ENCODE peak calls at places on chromosomes 3 and 15, in seven cellular contexts. S, Y, R, O, Z, N and F are unnamed samples.

GRCh38 chr3:189710620-189711388 is 79.6 kb downstream of the TP63 start:
- DNase-seq in S (no peak), Y (no peak), R (peak; percentile 99), O (peak; percentile 95), Z (peak; percentile 99), N (peak; percentile 54), F (no peak)

GRCh38 chr3:189308594-189308993 is 136.8 kb downstream of the TPRG1 start:
- DNase-seq in S (no peak), Y (no peak), R (no peak), O (no peak), Z (no peak), N (no peak), F (no peak)

GRCh38 chr3:78737988-78738387 is 1029.8 kb downstream of the ROBO1 start:
- DNase-seq in S (no peak), Y (no peak), R (no peak), O (peak; percentile 18), Z (peak; percentile 11), N (no peak), F (no peak)

GRCh38 chr3:71304684-71305083 is 278.8 kb downstream of the FOXP1 start:
- DNase-seq in S (peak; percentile 15), Y (no peak), R (peak; percentile 72), O (peak; percentile 52), Z (peak; percentile 31), N (no peak), F (peak; percentile 83)

GRCh38 chr3:48502728-48503168 is 1.2 kb downstream of the SHISA5 start:
- DNase-seq in S (no peak), Y (peak; percentile 82), R (no peak), O (no peak), Z (no peak), N (no peak), F (no peak)

GRCh38 chr3:172125963-172126403 is 86.6 kb downstream of the FNDC3B start:
- DNase-seq in S (no peak), Y (no peak), R (peak; percentile 79), O (peak; percentile 10), Z (peak; percentile 72), N (no peak), F (no peak)

GRCh38 chr15:34584321-34584668 is 844 bp upstream of the GOLGA8B start:
- DNase-seq in S (no peak), Y (no peak), R (no peak), O (no peak), Z (no peak), N (no peak), F (peak; percentile 52)

GRCh38 chr15:94670436-94671034 is 439.2 kb downstream of the MCTP2 start:
- DNase-seq in S (peak; percentile 39), Y (peak; percentile 57), R (peak; percentile 35), O (peak; percentile 60), Z (peak; percentile 13), N (no peak), F (peak; percentile 66)

GRCh38 chr3:98532709-98533571 is 1.2 kb downstream of the GPR15 start:
- DNase-seq in S (no peak), Y (no peak), R (no peak), O (no peak), Z (no peak), N (no peak), F (no peak)

GRCh38 chr15:56208641-56209155 is 35.0 kb downstream of the RFX7 start:
- DNase-seq in S (no peak), Y (no peak), R (peak; percentile 23), O (no peak), Z (peak; percentile 43), N (no peak), F (no peak)

GRCh38 chr15:95922431-95922830 is 408.1 kb upstream of the NR2F2 start:
- DNase-seq in S (peak; percentile 13), Y (no peak), R (no peak), O (peak; percentile 47), Z (no peak), N (no peak), F (no peak)

GRCh38 chr3:23913873-23914743 is 2.7 kb downstream of the NKIRAS1 start:
- DNase-seq in S (no peak), Y (no peak), R (no peak), O (no peak), Z (no peak), N (no peak), F (no peak)

GRCh38 chr15:63560741-63561448 is 36.3 kb upstream of the FBXL22 start:
- DNase-seq in S (no peak), Y (no peak), R (peak; percentile 27), O (no peak), Z (no peak), N (no peak), F (no peak)

GRCh38 chr3:195921334-195921771 is 13.0 kb upstream of the TNK2 start:
- DNase-seq in S (no peak), Y (no peak), R (no peak), O (no peak), Z (peak; percentile 16), N (no peak), F (no peak)

GRCh38 chr3:100002599-100003350 is 111.5 kb downstream of the FILIP1L start:
- DNase-seq in S (peak; percentile 91), Y (no peak), R (peak; percentile 97), O (peak; percentile 91), Z (peak; percentile 100), N (peak; percentile 93), F (no peak)

GRCh38 chr15:80466543-80466942 is 62.4 kb downstream of the ARNT2 start:
- DNase-seq in S (no peak), Y (no peak), R (no peak), O (no peak), Z (no peak), N (no peak), F (no peak)

GRCh38 chr15:85396554-85396953 is 16.2 kb downstream of the AKAP13 start:
- DNase-seq in S (no peak), Y (no peak), R (no peak), O (no peak), Z (no peak), N (no peak), F (no peak)

DNA sequence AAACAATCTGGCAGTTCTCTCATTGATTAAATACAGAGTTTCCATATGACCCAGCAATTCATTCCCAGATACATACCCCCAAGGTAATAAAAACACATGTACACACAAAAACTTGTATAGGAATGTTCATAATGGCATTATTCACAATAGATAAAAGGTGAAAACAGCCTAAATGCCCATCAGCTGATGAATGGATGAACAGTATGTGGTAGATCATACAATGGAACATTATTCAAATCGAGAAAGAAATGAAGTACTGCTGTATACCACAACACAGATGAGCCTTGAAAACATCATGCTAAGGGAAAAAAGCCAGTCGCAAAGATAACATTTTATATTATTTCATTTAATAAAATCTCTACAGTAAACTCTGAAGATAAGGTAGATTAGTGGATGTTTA is 71.2 kb downstream of the SLTM start:
- DNase-seq in S (no peak), Y (peak; percentile 33), R (no peak), O (no peak), Z (no peak), N (no peak), F (no peak)
- H2AFZ ChIP-seq in S (no peak overlapping the region), Y (no peak overlapping the region), R (no peak overlapping the region), O (no peak overlapping the region), Z (no peak overlapping the region), N (no peak overlapping the region), F (no peak overlapping the region)

GRCh38 chr3:152243301-152243711 is 25.4 kb upstream of the MBNL1 start:
- DNase-seq in S (peak; percentile 10), Y (no peak), R (no peak), O (no peak), Z (no peak), N (no peak), F (no peak)
- H3K27ac ChIP-seq in S (peak overlapping the region; percentile 69), Y (no peak overlapping the region), R (no peak overlapping the region), O (no peak overlapping the region), Z (no peak overlapping the region), N (no peak overlapping the region), F (no peak overlapping the region)

GRCh38 chr3:141486735-141487418 is at the start of gene RASA2:
- DNase-seq in S (peak; percentile 26), Y (peak; percentile 96), R (peak; percentile 66), O (peak; percentile 65), Z (peak; percentile 20), N (no peak), F (peak; percentile 92)

GRCh38 chr3:141485578-141486415 is 1.0 kb upstream of the RASA2 start:
- DNase-seq in S (peak; percentile 25), Y (no peak), R (peak; percentile 76), O (peak; percentile 69), Z (peak; percentile 83), N (peak; percentile 42), F (no peak)

GRCh38 chr3:141484701-141485287 is 2.0 kb upstream of the RASA2 start:
- DNase-seq in S (peak; percentile 35), Y (no peak), R (no peak), O (no peak), Z (no peak), N (no peak), F (no peak)

GRCh38 chr3:141487419-141488345 is 855 bp downstream of the RASA2 start:
- DNase-seq in S (peak; percentile 70), Y (peak; percentile 85), R (peak; percentile 44), O (peak; percentile 70), Z (peak; percentile 34), N (no peak), F (peak; percentile 94)

GRCh38 chr3:141486416-141486734 is 452 bp upstream of the RASA2 start:
- DNase-seq in S (peak; percentile 56), Y (no peak), R (peak; percentile 72), O (peak; percentile 51), Z (peak; percentile 75), N (no peak), F (no peak)
- H3K9ac ChIP-seq in S (peak overlapping the region; percentile 55), Y (peak overlapping the region; percentile 92), R (peak overlapping the region; percentile 25), O (peak overlapping the region; percentile 53), Z (peak overlapping the region; percentile 75), N (peak overlapping the region; percentile 73), F (peak overlapping the region; percentile 61)

GRCh38 chr3:135516143-135516542 is 449.4 kb upstream of the PPP2R3A start:
- DNase-seq in S (peak; percentile 4), Y (peak; percentile 7), R (peak; percentile 41), O (peak; percentile 19), Z (peak; percentile 57), N (no peak), F (no peak)

GRCh38 chr3:135514064-135514455 is 451.5 kb upstream of the PPP2R3A start:
- DNase-seq in S (no peak), Y (no peak), R (no peak), O (no peak), Z (peak; percentile 2), N (no peak), F (no peak)

GRCh38 chr3:135513106-135514063 is 452.1 kb upstream of the PPP2R3A start:
- DNase-seq in S (no peak), Y (no peak), R (peak; percentile 76), O (peak; percentile 8), Z (peak; percentile 52), N (peak; percentile 57), F (peak; percentile 61)
- H2AFZ ChIP-seq in S (no peak overlapping the region), Y (peak overlapping the region; percentile 76), R (peak overlapping the region; percentile 71), O (no peak overlapping the region), Z (peak overlapping the region; percentile 54), N (peak overlapping the region; percentile 69), F (no peak overlapping the region)

DNA sequence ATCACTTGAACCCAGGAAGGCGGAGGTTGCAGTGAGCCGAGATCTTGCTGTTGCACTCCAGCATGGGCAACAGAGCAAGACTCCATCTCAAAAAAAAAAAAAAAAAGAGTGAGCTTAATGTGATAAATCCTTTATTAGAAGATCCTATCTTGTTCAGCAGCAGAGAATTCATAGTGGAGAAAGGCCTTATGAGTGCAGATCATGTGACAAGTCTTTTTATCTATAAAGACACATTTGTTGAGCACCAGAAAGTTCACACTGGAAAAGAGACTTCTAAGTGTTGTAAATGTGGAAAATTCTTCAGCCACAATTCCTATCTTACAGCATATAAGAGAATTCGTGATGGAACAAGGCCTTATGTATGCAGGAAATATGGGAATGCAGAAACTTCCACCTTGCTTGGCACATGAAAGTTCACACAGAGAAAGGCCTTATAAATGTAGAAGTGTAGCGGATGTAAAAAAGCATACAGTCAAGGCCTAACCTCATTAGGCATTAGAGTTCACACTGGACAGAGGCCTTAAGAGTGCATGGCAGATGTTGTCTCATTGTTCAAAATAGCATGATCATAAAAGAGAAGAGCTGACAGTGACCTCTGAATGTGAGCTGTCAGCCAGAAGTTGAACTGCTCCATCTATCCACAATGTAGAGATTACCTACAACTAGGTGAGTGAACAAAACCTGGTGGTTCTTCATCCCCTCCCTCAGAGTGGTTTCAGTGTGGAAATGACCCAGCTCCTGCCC is 16.7 kb downstream of the ADAM10 start:
- DNase-seq in S (no peak), Y (no peak), R (no peak), O (no peak), Z (no peak), N (no peak), F (no peak)
- H3K27ac ChIP-seq in S (no peak overlapping the region), Y (peak overlapping the region; percentile 16), R (no peak overlapping the region), O (no peak overlapping the region), Z (no peak overlapping the region), N (no peak overlapping the region), F (no peak overlapping the region)